ENCODE peak calls at places on chromosomes 12 and 14, in four cellular contexts. T, G, W and K are unnamed samples.

GRCh38 chr14:103625361-103626095 is 3.5 kb upstream of the KLC1 start:
- DNase-seq in T (no peak), W (no peak), G (no peak), K (no peak)

GRCh38 chr14:76919811-76920571 is 93.8 kb downstream of the LRRC74A start:
- DNase-seq in W (peak), G (no peak), T (no peak), K (peak)

GRCh38 chr14:38209572-38210159 is 2.0 kb downstream of the SSTR1 start:
- DNase-seq in G (no peak), T (no peak), W (no peak), K (no peak)

GRCh38 chr12:108565976-108566375 is 3.6 kb downstream of the ISCU start:
- DNase-seq in T (no peak), W (peak), G (no peak), K (no peak)

GRCh38 chr12:120845696-120846095 is 58.5 kb downstream of the SPPL3 start:
- DNase-seq in G (no peak), T (no peak), W (no peak), K (no peak)

GRCh38 chr14:32608880-32609279 is 279.8 kb downstream of the AKAP6 start:
- DNase-seq in T (no peak), G (no peak), W (peak), K (no peak)

GRCh38 chr14:53515264-53515663 is 362.1 kb upstream of the DDHD1 start:
- DNase-seq in G (no peak), T (no peak), W (peak), K (no peak)

GRCh38 chr14:70394674-70395073 is 22.2 kb downstream of the SYNJ2BP start:
- DNase-seq in W (no peak), T (no peak), G (no peak), K (no peak)

GRCh38 chr12:68871396-68871795 is 61.6 kb downstream of the CPM start:
- DNase-seq in T (no peak), W (no peak), G (no peak), K (no peak)

GRCh38 chr14:23154876-23155587 is 28.4 kb downstream of the SLC7A8 start:
- DNase-seq in G (no peak), W (peak), T (no peak), K (peak)

GRCh38 chr14:62736426-62737043 is 308.7 kb downstream of the KCNH5 start:
- DNase-seq in W (no peak), G (no peak), T (no peak), K (no peak)

GRCh38 chr12:26124491-26125450 is at the start of gene BHLHE41:
- DNase-seq in G (no peak), W (peak), T (peak), K (peak)

GRCh38 chr14:106055257-106055656 is 528.9 kb downstream of the TMEM121 start:
- DNase-seq in W (no peak), G (no peak), T (no peak), K (no peak)

GRCh38 chr14:24665440-24665991 is 31.5 kb upstream of the GZMB start:
- DNase-seq in W (no peak), G (no peak), T (peak), K (no peak)

GRCh38 chr14:85701763-85702162 is 171.8 kb downstream of the FLRT2 start:
- DNase-seq in G (no peak), W (no peak), T (no peak), K (no peak)

GRCh38 chr12:1666215-1666614 is 24.7 kb upstream of the ADIPOR2 start:
- DNase-seq in T (no peak), G (no peak), W (no peak), K (no peak)

GRCh38 chr12:51888316-51889215 is 663 bp downstream of the ANKRD33 start:
- DNase-seq in G (no peak), W (no peak), T (no peak), K (no peak)

GRCh38 chr14:28690029-28690683 is 76.4 kb upstream of the FOXG1 start:
- DNase-seq in G (no peak), W (no peak), T (no peak), K (no peak)

GRCh38 chr12:29971431-29971830 is 187.7 kb upstream of the TMTC1 start:
- DNase-seq in T (no peak), G (no peak), W (no peak), K (no peak)

GRCh38 chr14:77140343-77140936 is 1.2 kb downstream of the ZDHHC22 start:
- DNase-seq in G (no peak), T (no peak), W (no peak), K (no peak)

GRCh38 chr14:36510078-36510799 is 9.8 kb downstream of the NKX2-1 start:
- DNase-seq in W (no peak), G (no peak), T (peak), K (no peak)

GRCh38 chr14:99215277-99215676 is 56.7 kb downstream of the BCL11B start:
- DNase-seq in T (no peak), G (no peak), W (peak), K (no peak)

GRCh38 chr12:102417055-102417454 is 63.3 kb downstream of the IGF1 start:
- DNase-seq in G (no peak), W (no peak), T (no peak), K (no peak)

GRCh38 chr12:48580831-48581230 is 11.0 kb upstream of the LALBA start:
- DNase-seq in T (no peak), W (no peak), G (no peak), K (no peak)

GRCh38 chr14:104592292-104592672 is 12.3 kb downstream of the TMEM179 start:
- DNase-seq in G (no peak), T (no peak), W (no peak), K (no peak)

GRCh38 chr12:39505025-39505424 is 62.1 kb upstream of the KIF21A start:
- DNase-seq in G (no peak), T (no peak), W (no peak), K (no peak)

GRCh38 chr12:63844391-63845341 is at the start of gene SRGAP1:
- DNase-seq in W (peak), T (peak), G (no peak), K (peak)

GRCh38 chr14:20682127-20682434 is 2.3 kb upstream of the RNASE4 start:
- DNase-seq in T (no peak), W (no peak), G (no peak), K (no peak)

GRCh38 chr14:26867171-26867757 is 269.4 kb upstream of the NOVA1 start:
- DNase-seq in G (no peak), T (no peak), W (peak), K (no peak)

GRCh38 chr14:63993992-63994391 is 141.2 kb downstream of the SYNE2 start:
- DNase-seq in G (no peak), W (peak), T (no peak), K (no peak)

GRCh38 chr12:51846911-51847829 is 1.3 kb downstream of the FIGNL2 start:
- DNase-seq in W (no peak), T (peak), G (peak), K (no peak)

GRCh38 chr14:62409185-62409584 is 636.1 kb downstream of the KCNH5 start:
- DNase-seq in G (no peak), T (no peak), W (no peak), K (no peak)

GRCh38 chr12:47907851-47908454 is 3.2 kb upstream of the VDR start:
- DNase-seq in G (no peak), W (no peak), T (no peak), K (no peak)

GRCh38 chr12:102095677-102096263 is 24.1 kb downstream of the NUP37 start:
- DNase-seq in G (no peak), W (peak), T (no peak), K (no peak)

GRCh38 chr12:126509587-126509986 is 1444.4 kb downstream of the AACS start:
- DNase-seq in W (no peak), T (no peak), G (no peak), K (no peak)

GRCh38 chr12:10025236-10025635 is 5.2 kb upstream of the CLEC9A start:
- DNase-seq in T (no peak), G (no peak), W (no peak), K (no peak)

GRCh38 chr12:127284021-127284420 is 982.9 kb upstream of the TMEM132C start:
- DNase-seq in T (no peak), W (peak), G (no peak), K (no peak)